ENCODE peak calls at places on chromosome 18, in five cellular contexts. W, T, X, L and U are unnamed samples.

GRCh38 chr18:74840492-74841167 is 243.0 kb downstream of the ZNF407 start:
- DNase-seq in T (peak), L (no peak), X (no peak), W (no peak), U (no peak)

GRCh38 chr18:23238152-23238531 is 102.9 kb downstream of the CABLES1 start:
- DNase-seq in L (no peak), T (no peak), X (no peak), W (no peak), U (no peak)

GRCh38 chr18:27839141-27839540 is 337.8 kb downstream of the CDH2 start:
- DNase-seq in W (no peak), T (peak), X (no peak), L (no peak), U (no peak)

GRCh38 chr18:9707381-9708056 is 582 bp upstream of the RAB31 start:
- DNase-seq in W (no peak), X (no peak), L (no peak), T (no peak), U (no peak)

GRCh38 chr18:21242141-21243040 is at the start of gene GREB1L:
- DNase-seq in W (peak), X (peak), T (peak), L (peak), U (peak)

GRCh38 chr18:25284278-25284677 is 67.7 kb downstream of the ZNF521 start:
- DNase-seq in L (no peak), X (no peak), T (no peak), W (no peak), U (no peak)

GRCh38 chr18:61544178-61544577 is 210.9 kb downstream of the CDH20 start:
- DNase-seq in X (no peak), T (no peak), W (no peak), L (no peak), U (peak)

GRCh38 chr18:70363861-70364260 is 75.0 kb downstream of the SOCS6 start:
- DNase-seq in L (no peak), X (no peak), W (peak), T (peak), U (no peak)

GRCh38 chr18:28112056-28112470 is 64.9 kb downstream of the CDH2 start:
- DNase-seq in T (peak), L (no peak), X (no peak), W (no peak), U (no peak)

GRCh38 chr18:78799382-78800089 is 180.1 kb upstream of the SALL3 start:
- DNase-seq in X (no peak), W (no peak), T (no peak), L (no peak), U (no peak)

GRCh38 chr18:3596324-3597158 is 146.6 kb downstream of the TGIF1 start:
- DNase-seq in L (peak), W (no peak), T (peak), X (no peak), U (peak)

GRCh38 chr18:32674491-32674890 is 98.3 kb downstream of the KLHL14 start:
- DNase-seq in W (no peak), X (no peak), T (peak), L (peak), U (peak)

GRCh38 chr18:31684279-31685096 is at the start of gene B4GALT6:
- DNase-seq in W (no peak), T (peak), L (peak), X (peak), U (peak)

GRCh38 chr18:75221397-75221796 is 10.8 kb downstream of the TSHZ1 start:
- DNase-seq in T (no peak), L (no peak), X (no peak), W (no peak), U (no peak)

GRCh38 chr18:32420084-32420483 is 50.6 kb downstream of the GAREM1 start:
- DNase-seq in L (no peak), W (no peak), X (no peak), T (no peak), U (no peak)

GRCh38 chr18:21167641-21168372 is 56.2 kb upstream of the ROCK1 start:
- DNase-seq in X (peak), L (no peak), T (peak), W (peak), U (peak)

GRCh38 chr18:44598514-44598913 is 82.2 kb upstream of the SETBP1 start:
- DNase-seq in T (no peak), L (no peak), X (no peak), W (no peak), U (no peak)

GRCh38 chr18:28176933-28177827 is at the start of gene CDH2:
- DNase-seq in X (peak), W (no peak), L (peak), T (peak), U (peak)

GRCh38 chr18:70553961-70554325 is 265.1 kb downstream of the SOCS6 start:
- DNase-seq in L (peak), T (no peak), X (no peak), W (no peak), U (peak)

GRCh38 chr18:27110319-27110718 is 74.8 kb downstream of the CHST9 start:
- DNase-seq in X (no peak), L (peak), W (no peak), T (no peak), U (no peak)

GRCh38 chr18:67432806-67433205 is 83.7 kb downstream of the DSEL start:
- DNase-seq in T (no peak), L (no peak), W (no peak), X (no peak), U (no peak)

GRCh38 chr18:59725177-59725576 is 28.0 kb upstream of the CCBE1 start:
- DNase-seq in T (peak), X (no peak), W (no peak), L (no peak), U (no peak)

GRCh38 chr18:12251311-12251710 is 2.9 kb upstream of the CIDEA start:
- DNase-seq in T (no peak), W (no peak), X (no peak), L (no peak), U (no peak)

GRCh38 chr18:32271649-32272324 is 81.9 kb downstream of the MEP1B start:
- DNase-seq in T (peak), W (peak), X (peak), L (peak), U (peak)

GRCh38 chr18:478679-479078 is 21.8 kb downstream of the COLEC12 start:
- DNase-seq in L (no peak), W (no peak), X (no peak), T (peak), U (no peak)

GRCh38 chr18:39424261-39424660 is 1858.7 kb upstream of the CELF4 start:
- DNase-seq in W (no peak), L (no peak), X (no peak), T (no peak), U (no peak)

GRCh38 chr18:56593906-56594305 is 44.5 kb downstream of the TXNL1 start:
- DNase-seq in L (no peak), T (peak), W (no peak), X (no peak), U (no peak)

GRCh38 chr18:12308386-12309100 is 502 bp downstream of the TUBB6 start:
- DNase-seq in X (no peak), T (peak), W (no peak), L (peak), U (peak)

GRCh38 chr18:40832362-40832761 is 1122.7 kb upstream of the PIK3C3 start:
- DNase-seq in T (no peak), X (no peak), L (no peak), W (no peak), U (no peak)

GRCh38 chr18:63730788-63731187 is 28.0 kb downstream of the SERPINB11 start:
- DNase-seq in L (no peak), T (peak), W (no peak), X (no peak), U (peak)

GRCh38 chr18:10565835-10566234 is 40.0 kb downstream of the NAPG start:
- DNase-seq in T (no peak), L (no peak), X (no peak), W (no peak), U (no peak)

GRCh38 chr18:53944721-53945120 is 279.7 kb downstream of the MBD2 start:
- DNase-seq in T (no peak), L (no peak), X (no peak), W (no peak), U (peak)

GRCh38 chr18:77088977-77089795 is 43.4 kb downstream of the MBP start:
- DNase-seq in X (no peak), T (peak), L (no peak), W (peak), U (no peak)

GRCh38 chr18:43012951-43013350 is 102.5 kb downstream of the RIT2 start:
- DNase-seq in X (no peak), L (no peak), T (no peak), W (no peak), U (no peak)

GRCh38 chr18:2657788-2658458 is 2.4 kb downstream of the SMCHD1 start:
- DNase-seq in W (peak), T (peak), L (no peak), X (peak), U (no peak)

GRCh38 chr18:34595673-34596072 is 114.4 kb upstream of the DTNA start:
- DNase-seq in X (no peak), L (no peak), T (peak), W (peak), U (peak)

GRCh38 chr18:50663626-50664441 is 103.9 kb downstream of the MAPK4 start:
- DNase-seq in W (no peak), L (no peak), X (no peak), T (no peak), U (no peak)
- H3K9ac ChIP-seq in W (no peak), L (no peak), X (no peak), T (no peak), U (no peak)

GRCh38 chr18:6547476-6547875 is 132.8 kb upstream of the L3MBTL4 start:
- DNase-seq in X (no peak), W (no peak), T (peak), L (no peak), U (no peak)

GRCh38 chr18:6546229-6546628 is 131.5 kb upstream of the L3MBTL4 start:
- DNase-seq in W (no peak), T (no peak), L (no peak), X (no peak), U (no peak)

GRCh38 chr18:6542296-6542695 is 127.6 kb upstream of the L3MBTL4 start:
- DNase-seq in W (no peak), L (no peak), X (no peak), T (no peak), U (no peak)

GRCh38 chr18:6537468-6537867 is 122.8 kb upstream of the L3MBTL4 start:
- DNase-seq in X (peak), T (no peak), W (no peak), L (no peak), U (no peak)

DNA sequence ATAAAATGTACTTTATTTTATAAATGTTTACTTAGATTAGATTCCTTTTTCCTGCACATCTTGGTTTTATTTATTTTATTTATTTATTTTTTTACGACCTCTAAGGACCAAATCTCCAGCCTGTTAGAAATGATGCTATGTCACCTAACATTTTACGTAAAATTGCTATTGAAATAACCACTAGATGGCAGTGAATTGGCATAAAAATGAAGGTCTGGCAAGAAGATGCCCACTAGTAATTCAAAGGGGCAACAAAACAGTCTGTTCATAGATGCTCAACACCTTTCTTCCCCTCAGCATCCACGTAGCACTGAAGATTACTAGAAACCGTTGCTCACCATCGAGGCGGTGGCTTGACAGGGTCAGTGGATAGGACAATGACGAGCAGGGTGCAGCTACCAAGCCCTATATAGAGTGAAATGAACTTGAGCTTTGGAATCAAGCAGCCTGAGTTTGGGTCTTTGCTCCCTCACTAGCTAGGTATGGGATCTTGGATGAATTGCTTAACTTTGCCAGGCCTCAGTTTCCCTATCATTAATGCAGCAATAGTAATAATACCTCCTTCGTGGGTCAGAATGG is 128.7 kb upstream of the L3MBTL4 start:
- DNase-seq in T (peak), X (peak), W (no peak), L (peak), U (peak)
- TF ChIP-seq EZH2phosphoT487 in T (no peak), X (no peak), W (no peak), L (no peak), U (no peak)

DNA sequence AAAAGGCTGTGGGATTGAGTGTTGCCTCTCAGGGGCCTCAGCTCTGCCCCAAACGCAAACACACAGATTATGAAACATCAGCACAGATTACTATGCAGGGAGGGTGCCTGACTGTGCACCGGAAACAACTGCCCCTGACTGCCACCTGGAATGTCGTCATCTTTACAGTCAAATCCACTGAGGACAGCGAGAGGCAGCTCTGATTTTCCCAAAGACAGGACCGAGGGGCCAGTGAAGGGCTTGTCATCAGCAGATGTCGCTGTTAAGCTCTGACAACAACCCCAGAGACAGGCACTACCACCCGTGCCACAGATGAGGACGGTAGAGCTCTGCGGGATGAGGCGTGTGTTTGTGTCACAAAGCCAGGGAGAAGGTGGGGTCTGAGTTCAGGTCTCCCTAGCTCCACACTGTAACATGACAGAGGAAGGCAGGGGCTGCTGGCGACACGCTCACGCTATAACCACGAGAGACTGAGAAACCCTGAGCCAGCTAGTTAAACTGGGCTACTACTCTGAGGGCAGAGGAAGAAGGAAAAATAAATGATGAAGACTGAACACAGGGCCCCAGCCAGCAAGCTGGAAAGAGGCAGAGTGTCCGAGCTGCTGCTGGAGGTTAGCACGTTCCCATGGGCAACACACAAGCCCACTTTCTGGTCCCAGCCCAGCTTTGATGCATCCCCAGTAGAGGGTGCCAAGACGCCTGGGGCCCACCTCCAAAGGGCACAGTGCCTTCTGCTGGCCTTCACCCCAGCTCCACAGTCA is 47.0 kb downstream of the PARD6G start:
- DNase-seq in L (no peak), W (no peak), X (no peak), T (no peak), U (peak)
- TF ChIP-seq CTCF in L (no peak), W (no peak), X (no peak), T (no peak), U (peak)

GRCh38 chr18:45775241-45775676 is 50.2 kb upstream of the SIGLEC15 start:
- DNase-seq in L (peak), W (peak), X (peak), T (no peak), U (peak)

GRCh38 chr18:45771587-45771986 is 47.6 kb downstream of the SLC14A1 start:
- DNase-seq in L (no peak), X (no peak), W (no peak), T (no peak), U (no peak)

GRCh38 chr18:45774065-45774521 is 50.1 kb downstream of the SLC14A1 start:
- DNase-seq in T (peak), W (no peak), L (no peak), X (no peak), U (no peak)

GRCh38 chr18:45775726-45776125 is 49.7 kb upstream of the SIGLEC15 start:
- DNase-seq in W (no peak), L (peak), T (no peak), X (no peak), U (no peak)

GRCh38 chr18:45772081-45772480 is 48.1 kb downstream of the SLC14A1 start:
- DNase-seq in X (no peak), W (no peak), T (no peak), L (no peak), U (no peak)
- H3K9ac ChIP-seq in X (no peak), W (no peak), T (no peak), L (no peak), U (no peak)

GRCh38 chr18:48020337-48021250 is 90.1 kb upstream of the SMAD2 start:
- DNase-seq in L (no peak), X (no peak), W (no peak), T (no peak), U (no peak)

GRCh38 chr18:48019557-48019956 is 89.1 kb upstream of the SMAD2 start:
- DNase-seq in W (no peak), X (no peak), L (no peak), T (no peak), U (no peak)

GRCh38 chr18:48022531-48023330 is 92.3 kb upstream of the SMAD2 start:
- DNase-seq in L (peak), W (peak), X (peak), T (peak), U (peak)

GRCh38 chr18:48022021-48022420 is 91.6 kb upstream of the SMAD2 start:
- DNase-seq in L (no peak), T (no peak), X (no peak), W (no peak), U (no peak)

GRCh38 chr18:48021273-48021914 is 90.9 kb upstream of the SMAD2 start:
- DNase-seq in L (no peak), T (no peak), W (no peak), X (no peak), U (no peak)
- TF ChIP-seq EZH2phosphoT487 in L (no peak), T (no peak), W (no peak), X (no peak), U (no peak)

GRCh38 chr18:48667276-48668254 is 128.7 kb downstream of the CTIF start:
- DNase-seq in L (peak), X (no peak), T (peak), W (no peak), U (peak)
- TF ChIP-seq CTCF in L (peak), X (no peak), T (peak), W (peak), U (peak)

DNA sequence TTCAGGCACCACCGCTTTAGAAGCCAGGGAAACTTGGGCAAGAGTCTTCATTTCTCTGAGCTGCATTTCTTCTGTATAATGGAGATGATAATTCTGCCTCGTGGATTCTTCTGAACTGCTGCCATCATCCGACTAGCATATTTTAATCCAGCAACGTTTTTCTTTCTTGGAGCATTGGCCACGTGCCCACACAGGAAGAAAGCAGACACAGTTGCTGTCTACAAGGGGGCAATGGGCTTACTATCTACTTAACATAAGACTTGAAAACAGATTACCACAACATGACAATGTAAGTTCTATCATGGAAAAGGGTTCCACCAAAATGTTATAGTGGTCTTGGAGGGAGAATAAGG is 176.5 kb downstream of the FAM210A start:
- DNase-seq in W (no peak), L (no peak), T (no peak), X (no peak), U (no peak)
- H3K9ac ChIP-seq in W (no peak), L (no peak), T (no peak), X (no peak), U (no peak)

DNA sequence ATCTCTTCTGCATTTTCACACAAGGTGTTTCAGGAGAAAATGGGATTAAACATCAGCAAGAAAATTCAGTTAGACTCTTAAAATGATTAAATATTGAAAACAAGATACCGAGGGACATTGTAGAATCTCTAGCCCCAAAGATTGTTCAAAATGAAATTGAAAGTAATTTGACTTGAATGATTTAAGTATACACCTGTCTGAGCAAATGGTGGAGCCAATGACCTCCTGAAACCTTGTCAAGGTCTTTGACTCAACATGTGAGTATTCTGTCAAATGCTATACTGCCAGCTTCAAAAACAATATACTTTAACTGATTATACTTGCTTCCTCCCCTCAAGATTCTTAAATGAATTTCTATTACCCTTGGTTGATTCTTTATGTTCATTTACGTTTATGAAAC is 411.0 kb downstream of the DCC start:
- DNase-seq in T (no peak), L (no peak), W (no peak), X (peak), U (no peak)
- TF ChIP-seq EZH2phosphoT487 in T (no peak), L (no peak), W (no peak), X (no peak), U (no peak)

GRCh38 chr18:58364867-58365533 is 263.9 kb downstream of the ALPK2 start:
- DNase-seq in T (peak), W (no peak), X (no peak), L (no peak), U (no peak)
- TF ChIP-seq CTCF in T (no peak), W (no peak), X (no peak), L (peak), U (no peak)

GRCh38 chr18:58212274-58212673 is 168.2 kb downstream of the NEDD4L start:
- DNase-seq in W (no peak), X (no peak), T (no peak), L (no peak), U (no peak)

GRCh38 chr18:58213931-58214431 is 170.0 kb downstream of the NEDD4L start:
- DNase-seq in T (peak), W (no peak), L (no peak), X (no peak), U (no peak)

GRCh38 chr18:58216071-58216471 is 172.0 kb downstream of the NEDD4L start:
- DNase-seq in W (no peak), L (no peak), X (no peak), T (no peak), U (no peak)

GRCh38 chr18:58213445-58213844 is 169.4 kb downstream of the NEDD4L start:
- DNase-seq in T (peak), X (no peak), L (no peak), W (no peak), U (no peak)

GRCh38 chr18:58215005-58215404 is 171.0 kb downstream of the NEDD4L start:
- DNase-seq in W (no peak), L (no peak), X (no peak), T (no peak), U (no peak)
- H3K9ac ChIP-seq in W (no peak), L (no peak), X (no peak), T (no peak), U (no peak)